ENCODE peak calls at places on chromosomes 13 and 19, in eight cellular contexts. P, B, R, G, K, V, D and Z are unnamed samples.
A peak's percentile ranks its signal among the peaks of the same experiment; 100 is the strongest.

GRCh38 chr19:17279436-17279835 is 2.3 kb upstream of the ANKLE1 start:
- DNase-seq in P (no peak), B (no peak), R (no peak), G (no peak), K (no peak), V (no peak), D (no peak), Z (no peak)

GRCh38 chr19:39263912-39264305 is 4.3 kb upstream of the IFNL2 start:
- DNase-seq in P (no peak), B (no peak), R (no peak), G (no peak), K (no peak), V (peak; percentile 23), D (no peak), Z (no peak)

GRCh38 chr13:42484396-42484795 is 89.6 kb upstream of the TNFSF11 start:
- DNase-seq in P (peak; percentile 8), B (no peak), R (no peak), G (no peak), K (no peak), V (no peak), D (no peak), Z (no peak)

GRCh38 chr19:15248648-15249559 is 16.7 kb upstream of the EPHX3 start:
- DNase-seq in P (peak; percentile 50), B (no peak), R (peak; percentile 81), G (peak; percentile 89), K (peak; percentile 93), V (no peak), D (peak; percentile 86), Z (peak; percentile 64)

GRCh38 chr13:72820156-72820897 is 38.4 kb downstream of the PIBF1 start:
- DNase-seq in P (no peak), B (no peak), R (no peak), G (no peak), K (no peak), V (no peak), D (no peak), Z (no peak)

GRCh38 chr19:8132858-8133458 is 16.4 kb downstream of the FBN3 start:
- DNase-seq in P (no peak), B (no peak), R (no peak), G (no peak), K (no peak), V (no peak), D (no peak), Z (no peak)

GRCh38 chr13:79462895-79463294 is 18.1 kb upstream of the NDFIP2 start:
- DNase-seq in P (no peak), B (no peak), R (no peak), G (no peak), K (no peak), V (no peak), D (no peak), Z (no peak)

GRCh38 chr13:46607768-46608553 is 55.0 kb downstream of the LRCH1 start:
- DNase-seq in P (no peak), B (no peak), R (no peak), G (no peak), K (no peak), V (no peak), D (no peak), Z (no peak)

GRCh38 chr19:40191836-40192646 is 815 bp downstream of the MAP3K10 start:
- DNase-seq in P (peak; percentile 60), B (no peak), R (peak; percentile 27), G (no peak), K (no peak), V (peak; percentile 89), D (peak; percentile 39), Z (no peak)

GRCh38 chr13:99960663-99961440 is 10.7 kb downstream of the ZIC5 start:
- DNase-seq in P (no peak), B (no peak), R (no peak), G (no peak), K (no peak), V (peak; percentile 39), D (no peak), Z (no peak)

GRCh38 chr13:110332750-110333149 is 25.7 kb downstream of the COL4A2 start:
- DNase-seq in P (no peak), B (no peak), R (no peak), G (no peak), K (peak; percentile 24), V (no peak), D (no peak), Z (no peak)

GRCh38 chr13:51323824-51324511 is 15.5 kb upstream of the SERPINE3 start:
- DNase-seq in P (no peak), B (no peak), R (no peak), G (no peak), K (no peak), V (no peak), D (no peak), Z (no peak)

GRCh38 chr19:35704218-35704617 is at the start of gene ZBTB32:
- DNase-seq in P (peak; percentile 31), B (no peak), R (peak; percentile 79), G (no peak), K (no peak), V (peak; percentile 80), D (no peak), Z (no peak)

GRCh38 chr13:40132249-40132648 is 476.8 kb downstream of the COG6 start:
- DNase-seq in P (no peak), B (no peak), R (no peak), G (no peak), K (no peak), V (no peak), D (no peak), Z (no peak)

GRCh38 chr13:73809561-73809960 is 324.6 kb downstream of the KLF12 start:
- DNase-seq in P (no peak), B (no peak), R (no peak), G (no peak), K (no peak), V (no peak), D (no peak), Z (no peak)

GRCh38 chr13:50589651-50590054 is 253.8 kb downstream of the DLEU7 start:
- DNase-seq in P (no peak), B (no peak), R (no peak), G (no peak), K (peak; percentile 59), V (no peak), D (no peak), Z (no peak)

GRCh38 chr13:19864018-19864338 is 529 bp upstream of the ZMYM5 start:
- DNase-seq in P (no peak), B (peak; percentile 54), R (peak; percentile 67), G (peak; percentile 77), K (peak; percentile 83), V (no peak), D (peak; percentile 82), Z (peak; percentile 80)

GRCh38 chr13:44309771-44310767 is 63.6 kb upstream of the SERP2 start:
- DNase-seq in P (peak; percentile 36), B (no peak), R (no peak), G (peak; percentile 53), K (no peak), V (no peak), D (peak; percentile 29), Z (no peak)

GRCh38 chr13:73141292-73141771 is 82.5 kb downstream of the KLF5 start:
- DNase-seq in P (peak; percentile 40), B (no peak), R (no peak), G (no peak), K (no peak), V (peak; percentile 13), D (no peak), Z (no peak)

DNA sequence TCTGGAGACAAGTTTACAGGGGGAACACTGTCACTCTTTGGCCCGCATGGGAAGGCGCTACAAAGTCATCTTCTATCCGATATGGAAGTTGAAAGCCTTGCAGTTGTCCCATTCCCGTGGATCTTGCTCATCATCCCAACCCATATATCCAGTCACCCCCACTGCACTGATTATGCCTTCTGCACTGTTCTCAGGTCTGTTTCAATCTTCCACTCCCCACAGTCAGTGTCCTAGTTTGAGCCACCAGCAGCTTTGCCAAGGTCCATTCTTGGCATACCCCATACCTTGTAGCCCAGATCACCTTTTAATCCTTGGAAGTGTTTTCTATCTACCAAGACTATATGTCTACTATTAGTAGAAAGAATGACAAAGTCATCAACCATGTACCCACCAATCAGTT is 88.1 kb downstream of the MIPEP start:
- DNase-seq in P (no peak), B (no peak), R (no peak), G (no peak), K (no peak), V (no peak), D (no peak), Z (no peak)
- H3K27ac ChIP-seq in P (no peak overlapping the region), B (no peak overlapping the region), R (no peak overlapping the region), G (no peak overlapping the region), K (no peak overlapping the region), V (no peak overlapping the region), D (no peak overlapping the region), Z (no peak overlapping the region)

GRCh38 chr19:48553676-48554384 is 1.9 kb downstream of the SULT2B1 start:
- DNase-seq in P (peak; percentile 24), B (no peak), R (peak; percentile 62), G (no peak), K (no peak), V (peak; percentile 48), D (peak; percentile 15), Z (peak; percentile 58)
- H3K4me3 ChIP-seq in P (no peak overlapping the region), B (no peak overlapping the region), R (no peak overlapping the region), G (no peak overlapping the region), K (no peak overlapping the region), V (no peak overlapping the region), D (no peak overlapping the region), Z (no peak overlapping the region)

DNA sequence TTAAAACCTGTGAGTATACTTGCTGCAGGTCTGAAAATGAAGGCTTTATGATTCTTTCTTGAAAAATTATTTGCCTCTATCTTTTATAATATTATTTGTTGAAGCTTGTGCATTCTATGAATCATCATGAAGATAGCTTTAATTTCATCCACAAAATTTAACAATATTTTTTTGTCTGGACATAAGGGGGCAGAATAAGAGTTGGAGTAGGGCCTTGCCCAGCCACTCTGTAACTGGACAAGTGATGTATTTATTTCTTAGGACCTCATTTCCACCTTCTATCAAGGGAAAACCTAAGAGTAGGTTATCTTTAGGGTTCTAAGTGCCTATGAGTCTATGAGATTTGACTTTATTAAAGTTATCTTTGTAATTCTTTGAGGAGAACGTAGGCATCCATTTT is 49.9 kb downstream of the N4BP2L1 start:
- DNase-seq in P (no peak), B (no peak), R (no peak), G (no peak), K (no peak), V (no peak), D (no peak), Z (no peak)
- H3K4me1 ChIP-seq in P (no peaks in the 10 kb centered on the region), B (no peaks in the 10 kb centered on the region), R (no peaks in the 10 kb centered on the region), G (no peaks in the 10 kb centered on the region), K (no peaks in the 10 kb centered on the region), V (no peaks in the 10 kb centered on the region), D (no peaks in the 10 kb centered on the region), Z (no peaks in the 10 kb centered on the region)

DNA sequence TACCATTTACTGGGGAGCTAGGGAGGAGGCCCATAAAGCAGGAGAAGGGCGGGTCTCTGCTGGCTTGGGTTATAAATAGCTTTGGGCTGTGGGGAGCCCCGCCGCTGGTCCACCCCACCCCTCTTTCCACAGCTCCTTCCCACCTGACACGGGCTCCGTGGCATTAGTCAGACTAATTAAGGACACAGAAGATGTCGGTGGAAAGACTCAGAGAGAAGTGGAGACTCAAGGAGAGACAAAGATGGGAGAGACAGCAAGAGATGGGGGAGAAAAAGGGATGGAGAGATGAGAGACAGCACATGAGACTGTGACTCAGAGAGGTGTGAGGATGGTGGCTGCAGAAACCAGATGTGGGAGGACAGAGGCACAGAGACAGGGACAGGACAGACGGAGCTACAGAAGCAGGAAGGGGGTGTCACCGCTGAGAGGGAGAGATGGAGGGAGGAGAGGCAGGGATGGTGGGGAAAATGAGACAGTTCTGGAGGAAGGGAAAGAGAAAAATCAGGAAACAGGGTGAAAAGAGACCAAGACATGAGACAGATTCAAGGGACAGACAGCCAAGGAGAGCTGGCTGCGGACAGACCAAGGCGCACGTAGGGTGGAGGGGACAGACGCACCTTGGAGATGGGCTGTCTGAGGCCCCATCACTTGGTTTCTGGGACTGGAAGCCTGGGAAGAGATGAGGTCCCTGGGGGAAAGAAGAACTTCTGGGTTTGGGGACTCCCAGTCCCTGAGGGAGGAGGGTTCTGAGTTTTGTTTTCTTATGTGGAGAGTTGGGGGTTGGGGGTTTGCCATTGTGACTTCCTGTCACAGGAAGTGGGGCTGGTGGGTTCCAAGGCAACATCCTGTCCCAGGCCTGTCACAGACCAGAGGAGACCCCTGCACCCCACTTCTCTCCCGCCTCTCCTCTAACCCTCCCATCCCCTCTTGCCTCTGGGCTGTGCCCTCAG is 4.1 kb downstream of the ARHGEF1 start:
- DNase-seq in P (no peak), B (peak; percentile 53), R (no peak), G (no peak), K (no peak), V (no peak), D (no peak), Z (no peak)
- H3K27ac ChIP-seq in P (no peak overlapping the region), B (peak overlapping the region; percentile 92), R (no peak overlapping the region), G (no peak overlapping the region), K (no peak overlapping the region), V (no peak overlapping the region), D (peak overlapping the region; percentile 84), Z (peak overlapping the region; percentile 66)